ENCODE peak calls at places on chromosomes 2 and 18, in four cellular contexts. One of them, this sample, is unnamed.

GRCh38 chr2:176139621-176140020 is 10.1 kb downstream of the HOXD8 start:
- DNase-seq in A549: no peak
- DNase-seq in stomach: no peak
- DNase-seq in upper lobe of left lung: peak; percentile 71
- DNase-seq in this sample: no peak

GRCh38 chr2:216632952-216633615 is at the start of gene IGFBP2:
- DNase-seq in A549: peak; percentile 66
- DNase-seq in stomach: peak; percentile 73
- DNase-seq in upper lobe of left lung: no peak
- DNase-seq in this sample: no peak

GRCh38 chr2:157480182-157480961 is 36.5 kb upstream of the CYTIP start:
- DNase-seq in A549: no peak
- DNase-seq in stomach: peak; percentile 81
- DNase-seq in upper lobe of left lung: no peak
- DNase-seq in this sample: peak; percentile 70

GRCh38 chr18:57624988-57625387 is 3.4 kb upstream of the NARS1 start:
- DNase-seq in A549: peak; percentile 19
- DNase-seq in stomach: no peak
- DNase-seq in upper lobe of left lung: no peak
- DNase-seq in this sample: no peak

GRCh38 chr2:105490204-105490603 is 91.4 kb upstream of the FHL2 start:
- DNase-seq in A549: no peak
- DNase-seq in stomach: no peak
- DNase-seq in upper lobe of left lung: no peak
- DNase-seq in this sample: no peak

GRCh38 chr2:239739206-239739605 is 285.9 kb downstream of the NDUFA10 start:
- DNase-seq in A549: no peak
- DNase-seq in stomach: no peak
- DNase-seq in upper lobe of left lung: peak; percentile 33
- DNase-seq in this sample: no peak

GRCh38 chr18:56702946-56703345 is 51.8 kb downstream of the WDR7 start:
- DNase-seq in A549: peak; percentile 49
- DNase-seq in stomach: no peak
- DNase-seq in upper lobe of left lung: no peak
- DNase-seq in this sample: no peak

GRCh38 chr2:58354230-58354629 is 113.1 kb upstream of the FANCL start:
- DNase-seq in A549: no peak
- DNase-seq in stomach: no peak
- DNase-seq in upper lobe of left lung: no peak
- DNase-seq in this sample: no peak

GRCh38 chr2:136238552-136239346 is 120.8 kb upstream of the CXCR4 start:
- DNase-seq in A549: no peak
- DNase-seq in stomach: no peak
- DNase-seq in upper lobe of left lung: no peak
- DNase-seq in this sample: no peak

GRCh38 chr2:51219468-51219867 is 187.5 kb upstream of the NRXN1 start:
- DNase-seq in A549: no peak
- DNase-seq in stomach: no peak
- DNase-seq in upper lobe of left lung: no peak
- DNase-seq in this sample: no peak

GRCh38 chr18:2706903-2707302 is 51.4 kb downstream of the SMCHD1 start:
- DNase-seq in A549: no peak
- DNase-seq in stomach: no peak
- DNase-seq in upper lobe of left lung: no peak
- DNase-seq in this sample: no peak

GRCh38 chr2:84830758-84831500 is 50.0 kb downstream of the TRABD2A start:
- DNase-seq in A549: no peak
- DNase-seq in stomach: no peak
- DNase-seq in upper lobe of left lung: no peak
- DNase-seq in this sample: no peak
- TF ChIP-seq CTCF in A549: no peak
- TF ChIP-seq CTCF in stomach: no peak
- TF ChIP-seq CTCF in upper lobe of left lung: no peak
- TF ChIP-seq CTCF in this sample: no peak

DNA sequence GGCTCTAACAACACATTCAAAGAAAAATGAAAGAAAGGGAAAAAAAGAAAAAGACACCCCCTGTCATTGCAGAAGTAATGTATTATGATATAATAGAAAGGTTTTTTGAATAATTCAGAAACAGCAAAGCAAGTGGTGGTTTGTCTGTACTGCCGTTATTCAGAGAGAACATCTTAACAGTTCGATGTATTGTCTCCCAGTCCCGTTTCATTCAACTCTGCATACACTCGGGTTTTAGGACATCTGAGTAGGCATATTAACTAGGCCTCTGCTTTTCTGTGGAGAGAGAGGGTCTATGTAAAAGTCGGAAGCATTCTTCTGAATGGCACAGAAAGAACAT is 77.6 kb upstream of the TXNDC2 start:
- DNase-seq in A549: no peak
- DNase-seq in stomach: no peak
- DNase-seq in upper lobe of left lung: no peak
- DNase-seq in this sample: no peak
- H3K27ac ChIP-seq in A549: peak overlapping the region; percentile 36
- H3K27ac ChIP-seq in stomach: peak overlapping the region; percentile 27
- H3K27ac ChIP-seq in upper lobe of left lung: no peak overlapping the region
- H3K27ac ChIP-seq in this sample: peak overlapping the region; percentile 60

DNA sequence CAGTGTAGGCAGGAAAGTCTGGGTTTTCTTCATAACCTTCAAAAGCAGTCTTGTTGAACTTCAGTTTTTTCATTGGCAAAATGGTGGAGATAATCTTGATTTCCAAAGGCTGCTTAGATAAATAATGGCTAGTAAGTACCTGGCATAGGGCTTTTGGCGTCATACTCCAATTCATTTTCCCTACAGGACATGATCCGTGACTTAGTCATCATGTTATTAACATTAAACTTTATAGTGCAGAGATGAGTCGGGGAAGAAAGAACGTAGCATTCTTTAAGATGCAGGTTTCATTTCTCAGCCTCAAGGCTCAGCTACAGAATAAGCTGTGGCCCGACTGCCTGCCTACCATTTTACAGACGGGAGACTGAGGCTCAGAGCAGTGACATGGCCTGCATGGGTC is 64.0 kb downstream of the RALBP1 start:
- DNase-seq in A549: no peak
- DNase-seq in stomach: no peak
- DNase-seq in upper lobe of left lung: no peak
- DNase-seq in this sample: no peak
- H3K4me1 ChIP-seq in A549: peaks cover 7% of the 10 kb centered on the region
- H3K4me1 ChIP-seq in stomach: no peaks in the 10 kb centered on the region
- H3K4me1 ChIP-seq in upper lobe of left lung: no peaks in the 10 kb centered on the region
- H3K4me1 ChIP-seq in this sample: no peaks in the 10 kb centered on the region

GRCh38 chr2:25129901-25130520 is 38.4 kb downstream of the POMC start:
- DNase-seq in A549: no peak
- DNase-seq in stomach: no peak
- DNase-seq in upper lobe of left lung: no peak
- DNase-seq in this sample: no peak
- TF ChIP-seq CTCF in A549: no peak
- TF ChIP-seq CTCF in stomach: no peak
- TF ChIP-seq CTCF in upper lobe of left lung: no peak
- TF ChIP-seq CTCF in this sample: no peak

DNA sequence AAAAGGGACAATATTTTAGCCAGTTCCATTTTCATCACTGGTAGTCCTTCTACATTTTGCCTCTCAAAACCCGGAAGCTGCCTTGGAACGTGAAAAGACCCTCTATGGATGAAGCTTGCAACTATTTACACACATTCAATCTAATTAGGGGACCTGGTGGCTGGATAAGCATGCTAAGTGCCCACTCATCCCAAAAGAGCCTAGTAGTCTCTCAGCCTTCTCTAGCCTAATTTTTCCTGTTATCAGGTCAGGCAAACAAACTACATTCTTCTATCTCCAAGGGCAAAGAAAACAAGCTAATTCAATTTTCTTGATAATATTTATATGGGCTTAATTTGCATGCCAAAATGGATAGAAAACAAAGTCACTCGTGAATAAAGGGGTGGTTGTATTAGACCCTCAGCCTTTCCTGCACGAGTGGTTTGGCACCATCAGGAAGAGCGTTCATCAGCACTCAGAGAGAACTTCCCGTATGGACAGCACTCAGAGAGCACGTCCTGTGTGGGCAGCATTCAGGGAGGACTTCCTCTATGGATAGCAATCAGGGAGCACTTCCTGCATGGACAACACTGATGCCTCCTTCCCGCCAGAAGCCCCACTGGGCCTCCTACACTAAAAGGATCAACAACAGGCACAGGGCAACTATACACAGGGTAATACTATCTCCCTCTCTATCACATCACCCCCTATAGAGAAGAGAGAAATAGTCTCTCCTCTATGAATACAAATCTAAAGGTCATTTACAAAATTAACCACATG is 122.2 kb downstream of the RBMS1 start:
- DNase-seq in A549: no peak
- DNase-seq in stomach: no peak
- DNase-seq in upper lobe of left lung: no peak
- DNase-seq in this sample: no peak
- H3K27ac ChIP-seq in A549: peak overlapping the region; percentile 74
- H3K27ac ChIP-seq in stomach: no peak overlapping the region
- H3K27ac ChIP-seq in upper lobe of left lung: peak overlapping the region; percentile 57
- H3K27ac ChIP-seq in this sample: peak overlapping the region; percentile 52

DNA sequence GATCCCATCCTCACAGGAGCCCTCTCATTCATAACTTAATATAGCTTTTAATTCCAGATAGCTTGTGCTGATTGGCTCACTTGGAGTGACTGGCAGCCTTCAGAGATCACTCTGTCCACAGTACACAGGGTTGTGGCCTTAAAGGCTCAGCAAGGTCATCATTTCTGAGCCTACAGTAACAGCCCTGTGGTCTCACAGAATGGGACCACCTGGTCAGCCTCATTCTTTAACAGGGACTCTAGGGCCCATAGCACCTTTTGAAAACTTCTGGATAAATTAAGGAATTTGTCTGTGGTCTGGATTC is 51.3 kb downstream of the ZFP36L2 start:
- DNase-seq in A549: no peak
- DNase-seq in stomach: no peak
- DNase-seq in upper lobe of left lung: no peak
- DNase-seq in this sample: no peak
- H3K4me1 ChIP-seq in A549: peaks cover 84% of the 10 kb centered on the region
- H3K4me1 ChIP-seq in stomach: peaks cover 56% of the 10 kb centered on the region
- H3K4me1 ChIP-seq in upper lobe of left lung: peaks cover 51% of the 10 kb centered on the region
- H3K4me1 ChIP-seq in this sample: peaks cover 56% of the 10 kb centered on the region

DNA sequence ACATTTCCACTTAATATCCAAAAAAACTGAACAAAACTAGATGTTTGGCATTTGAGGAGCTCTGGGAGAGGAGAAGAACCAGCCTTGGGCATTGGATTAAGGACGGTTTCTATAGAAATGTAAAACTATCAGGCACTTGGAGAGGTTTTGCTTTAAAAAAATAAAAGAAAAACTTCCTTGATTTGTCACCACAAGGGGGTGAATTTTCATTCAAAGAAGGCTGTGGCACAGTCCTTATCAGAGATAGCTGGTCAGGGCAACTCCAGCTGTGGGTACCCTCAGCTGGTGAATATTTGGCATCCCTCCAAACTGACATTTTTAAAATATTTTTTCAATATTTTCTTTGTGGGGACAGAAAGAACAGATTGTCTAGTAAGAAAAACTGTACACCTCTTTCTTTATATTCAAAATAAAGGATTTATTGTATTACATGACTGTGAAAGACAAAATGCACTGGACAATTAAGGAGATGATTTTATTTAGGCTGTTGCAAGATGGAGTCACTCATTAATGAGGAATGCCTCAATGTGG is 46.1 kb upstream of the TBC1D8 start:
- DNase-seq in A549: no peak
- DNase-seq in stomach: no peak
- DNase-seq in upper lobe of left lung: no peak
- DNase-seq in this sample: no peak
- TF ChIP-seq CTCF in A549: peak; percentile 34
- TF ChIP-seq CTCF in stomach: no peak
- TF ChIP-seq CTCF in upper lobe of left lung: peak; percentile 24
- TF ChIP-seq CTCF in this sample: no peak

DNA sequence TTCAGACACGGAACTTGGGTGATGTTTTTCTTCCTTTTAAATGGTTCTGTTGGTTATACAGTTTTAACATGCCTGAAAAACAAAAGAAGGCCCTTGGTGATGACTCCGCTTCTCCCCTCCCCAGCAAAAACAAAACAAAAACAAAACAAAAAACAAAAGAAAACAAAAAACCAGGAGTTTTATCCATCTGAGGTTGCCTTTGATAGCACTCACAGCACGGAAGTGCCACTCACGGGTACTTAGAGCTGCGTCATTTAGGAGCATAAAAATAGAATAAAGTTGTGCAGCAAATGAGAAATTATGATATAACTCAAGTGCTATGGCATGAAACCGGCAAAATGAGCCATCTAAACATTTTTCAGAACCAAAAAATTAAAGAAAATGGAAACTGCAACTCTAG is 57.7 kb downstream of the ZEB2 start:
- DNase-seq in A549: no peak
- DNase-seq in stomach: no peak
- DNase-seq in upper lobe of left lung: no peak
- DNase-seq in this sample: no peak
- H3K27ac ChIP-seq in A549: no peak overlapping the region
- H3K27ac ChIP-seq in stomach: peak overlapping the region; percentile 19
- H3K27ac ChIP-seq in upper lobe of left lung: peak overlapping the region; percentile 42
- H3K27ac ChIP-seq in this sample: peak overlapping the region; percentile 26

This sample was measured in upper lobe of right lung.